ENCODE peak calls at places on chromosomes 16 and 17, in seven cellular contexts. W, C, O, V, G, L and J are unnamed samples. For H3K4me1, the result is how much of the 10 kb centered on the place peaks cover.

GRCh38 chr16:4653981-4654380 is 29.4 kb downstream of the MGRN1 start:
- DNase-seq in C (no peak), O (peak), W (peak), L (no peak), G (no peak), V (no peak), J (no peak)

GRCh38 chr16:3716831-3717234 is 491 bp downstream of the TRAP1 start:
- DNase-seq in V (peak), W (no peak), C (no peak), O (peak), L (peak), G (no peak), J (no peak)

GRCh38 chr16:12158428-12158827 is 181.9 kb downstream of the SNX29 start:
- DNase-seq in G (no peak), O (no peak), V (peak), C (no peak), L (no peak), W (peak), J (no peak)

GRCh38 chr16:55359946-55360345 is 35.9 kb downstream of the IRX6 start:
- DNase-seq in L (no peak), C (no peak), V (no peak), O (no peak), G (no peak), W (no peak), J (no peak)

GRCh38 chr17:309361-309888 is 43.2 kb downstream of the RPH3AL start:
- DNase-seq in V (peak), W (peak), G (no peak), O (peak), L (peak), C (peak), J (no peak)

GRCh38 chr17:5870231-5870953 is 199.8 kb upstream of the WSCD1 start:
- DNase-seq in C (no peak), W (no peak), O (no peak), G (no peak), V (peak), L (no peak), J (no peak)

GRCh38 chr16:50571786-50572185 is 23.6 kb downstream of the NKD1 start:
- DNase-seq in V (no peak), W (peak), L (no peak), G (no peak), O (no peak), C (no peak), J (no peak)

GRCh38 chr16:77111057-77111456 is 79.9 kb upstream of the MON1B start:
- DNase-seq in C (no peak), W (no peak), O (no peak), V (no peak), G (no peak), L (no peak), J (no peak)

GRCh38 chr16:69166221-69166833 is 20.6 kb upstream of the SNTB2 start:
- DNase-seq in V (peak), O (no peak), L (no peak), C (no peak), W (no peak), G (no peak), J (no peak)

GRCh38 chr17:79618383-79619067 is 7.7 kb upstream of the RBFOX3 start:
- DNase-seq in L (no peak), C (no peak), G (no peak), W (peak), O (no peak), V (no peak), J (peak)

GRCh38 chr17:49016775-49017463 is 19.7 kb downstream of the IGF2BP1 start:
- DNase-seq in G (no peak), O (peak), C (no peak), L (peak), V (peak), W (peak), J (no peak)

GRCh38 chr17:74830861-74831260 is 28.8 kb downstream of the GRIN2C start:
- DNase-seq in V (no peak), L (no peak), W (no peak), O (no peak), G (no peak), C (no peak), J (no peak)

GRCh38 chr17:247767-248166 is 66.3 kb upstream of the DOC2B start:
- DNase-seq in C (no peak), L (no peak), V (no peak), G (no peak), O (no peak), W (peak), J (no peak)

GRCh38 chr16:4767872-4768548 is 1.0 kb upstream of the ZNF500 start:
- DNase-seq in L (peak), G (peak), V (no peak), O (peak), W (no peak), C (no peak), J (no peak)

GRCh38 chr17:61662771-61663170 is 71.8 kb upstream of the NACA2 start:
- DNase-seq in C (no peak), W (no peak), G (no peak), V (no peak), L (no peak), O (no peak), J (no peak)

GRCh38 chr16:83253526-83253925 is 554.3 kb upstream of the HSBP1 start:
- DNase-seq in W (no peak), G (no peak), O (no peak), C (no peak), L (no peak), V (no peak), J (no peak)

GRCh38 chr16:19751478-19751877 is 33.4 kb downstream of the IQCK start:
- DNase-seq in C (no peak), W (no peak), G (no peak), O (no peak), V (no peak), L (no peak), J (no peak)
- H3K4me1 ChIP-seq in C (under half), W (under half), G (half or more), O (under half), V (under half), L (under half), J (under half)

GRCh38 chr17:77882040-77882439 is 76.5 kb upstream of the TNRC6C start:
- DNase-seq in O (no peak), L (no peak), V (no peak), W (no peak), G (no peak), C (no peak), J (no peak)

GRCh38 chr17:77880702-77881450 is 77.6 kb upstream of the TNRC6C start:
- DNase-seq in W (no peak), G (no peak), C (no peak), V (no peak), O (no peak), L (no peak), J (no peak)

GRCh38 chr17:77882481-77883212 is 75.9 kb upstream of the TNRC6C start:
- DNase-seq in W (no peak), G (peak), O (peak), L (peak), C (no peak), V (no peak), J (peak)

GRCh38 chr17:77879896-77880280 is 78.6 kb upstream of the TNRC6C start:
- DNase-seq in C (no peak), W (no peak), L (no peak), O (no peak), G (no peak), V (no peak), J (no peak)

DNA sequence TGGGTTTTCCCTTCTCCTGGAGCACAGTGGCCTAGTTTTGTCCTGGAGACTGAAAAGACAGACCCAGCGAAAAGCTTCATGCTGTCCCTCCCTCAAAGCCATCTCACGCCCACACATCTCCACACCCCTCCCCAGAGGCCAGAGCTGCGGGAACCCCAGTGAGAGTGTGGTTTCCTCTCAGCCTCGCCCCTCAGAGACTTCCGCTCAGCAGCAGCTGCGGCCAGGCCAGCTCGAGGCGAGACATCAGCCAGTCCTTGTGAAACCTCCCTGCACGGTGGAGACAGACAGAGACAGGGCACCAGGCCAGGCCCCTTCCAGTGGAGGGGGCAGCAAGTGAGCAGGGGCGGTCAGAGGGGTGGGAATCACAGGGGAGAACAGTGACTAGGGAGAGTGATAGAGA is 77.0 kb upstream of the TNRC6C start:
- DNase-seq in O (no peak), L (peak), W (peak), G (peak), V (no peak), C (peak), J (peak)
- H3K4me3 ChIP-seq in O (no peak), L (no peak), W (no peak), G (no peak), V (no peak), C (no peak), J (peak)

DNA sequence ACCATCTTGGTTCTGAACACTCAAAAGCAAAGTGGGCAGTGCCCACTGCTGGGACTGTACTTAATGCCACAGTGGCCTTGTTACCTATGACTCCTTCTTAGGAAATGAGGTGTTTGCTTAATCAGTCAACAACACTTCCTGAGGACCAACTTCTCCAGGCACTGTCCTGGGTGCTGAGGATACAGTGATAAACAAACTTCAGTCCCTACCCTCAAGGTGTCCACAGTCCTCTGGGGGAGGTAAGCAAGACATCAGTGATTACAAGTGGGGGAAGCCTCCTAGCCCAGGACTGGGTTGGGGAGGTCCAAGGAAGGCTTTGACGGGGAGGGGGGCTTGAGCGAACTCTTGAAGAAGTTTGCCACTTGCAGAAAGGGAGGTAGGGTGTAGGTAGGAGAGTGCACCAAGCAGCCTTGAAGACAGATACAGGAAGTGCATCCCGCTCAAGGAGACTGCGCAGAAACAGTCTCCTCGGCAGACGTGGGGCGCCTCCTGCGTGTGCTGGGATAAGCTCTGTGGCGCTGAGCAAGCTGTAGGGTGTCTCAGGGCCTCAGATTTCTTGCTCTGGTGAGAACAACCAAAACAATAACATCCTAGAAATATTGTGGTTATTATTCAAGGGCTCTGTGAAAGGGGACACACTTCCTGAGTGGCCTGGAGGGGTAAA is 2.6 kb upstream of the ABCC3 start:
- DNase-seq in V (peak), W (no peak), G (no peak), O (peak), C (peak), L (no peak), J (peak)
- H3K4me1 ChIP-seq in V (half or more), W (under half), G (under half), O (half or more), C (under half), L (under half), J (under half)

DNA sequence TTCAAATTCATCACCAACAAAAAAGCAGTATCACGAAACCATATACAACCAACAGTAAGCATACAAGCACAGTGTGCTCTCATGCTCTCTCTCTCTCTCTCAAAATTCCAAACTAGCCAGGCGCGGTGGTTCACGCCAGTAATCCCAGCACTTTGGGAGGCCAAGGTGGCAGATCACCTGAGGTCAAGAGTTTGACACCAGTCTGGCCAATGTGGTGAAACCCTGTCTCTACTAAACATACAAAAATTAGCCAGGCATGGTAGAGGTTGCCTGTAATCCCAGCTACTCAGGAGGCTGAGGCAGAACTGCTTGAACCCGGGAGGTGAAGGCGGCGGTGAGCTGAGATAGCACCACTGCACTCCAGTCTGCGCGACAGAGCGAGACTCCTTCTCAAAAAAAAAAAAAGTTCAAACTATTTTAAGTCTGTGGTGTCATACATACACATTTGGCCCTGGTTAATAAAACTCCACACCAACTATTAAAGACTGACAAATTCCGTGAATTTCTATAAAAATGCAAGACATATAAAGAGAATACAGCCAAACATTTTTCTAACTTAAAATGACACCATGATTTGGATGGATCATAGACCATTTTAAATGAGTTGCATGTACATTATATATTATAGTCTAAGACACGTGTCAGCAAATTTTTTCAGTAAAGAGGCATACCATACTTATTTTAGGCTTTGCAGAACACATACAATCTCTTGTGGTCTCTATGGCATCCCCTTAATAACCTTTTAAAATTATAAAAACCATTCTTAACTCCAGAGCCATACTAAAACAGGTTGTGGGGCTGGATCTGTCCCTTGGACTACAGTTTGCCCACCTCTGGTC is 30.9 kb downstream of the GLG1 start:
- DNase-seq in C (no peak), G (no peak), O (no peak), W (no peak), L (no peak), V (no peak), J (no peak)
- H3K4me3 ChIP-seq in C (no peak), G (no peak), O (no peak), W (no peak), L (no peak), V (no peak), J (no peak)

GRCh38 chr16:73026754-73027654 is 20.9 kb downstream of the ZFHX3 start:
- DNase-seq in V (no peak), G (no peak), L (no peak), W (no peak), C (no peak), O (no peak), J (no peak)
- H3K4me1 ChIP-seq in V (under half), G (half or more), L (under half), W (under half), C (under half), O (under half), J (under half)

GRCh38 chr16:57775661-57776469 is 26.4 kb downstream of the KIFC3 start:
- DNase-seq in O (peak), L (no peak), V (no peak), C (no peak), W (no peak), G (peak), J (peak)
- H3K4me3 ChIP-seq in O (no peak), L (no peak), V (no peak), C (no peak), W (no peak), G (no peak), J (no peak)

DNA sequence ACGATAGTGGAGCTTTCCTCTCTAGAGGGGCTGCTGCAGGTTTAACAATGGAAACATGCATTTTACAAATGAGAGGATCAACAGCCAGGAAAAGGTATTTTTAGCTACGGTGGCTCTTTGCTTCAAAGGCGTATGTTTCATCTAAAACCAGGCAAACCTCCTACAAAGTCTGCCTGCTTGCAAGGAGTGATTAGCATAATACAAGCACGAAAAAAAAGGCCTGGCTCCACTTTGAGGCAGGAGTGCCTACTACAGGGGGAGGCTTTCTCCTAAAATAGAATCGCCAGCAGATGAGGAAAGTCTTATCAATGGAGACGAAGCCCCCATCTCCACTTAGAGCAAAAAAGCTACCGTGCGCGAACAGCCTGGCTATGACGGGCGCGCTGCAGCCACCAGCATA is 27.1 kb upstream of the MTSS2 start:
- DNase-seq in V (no peak), G (no peak), O (no peak), W (no peak), L (no peak), C (no peak), J (no peak)
- H3K4me1 ChIP-seq in V (under half), G (half or more), O (half or more), W (under half), L (under half), C (half or more), J (under half)

GRCh38 chr16:73056383-73056782 is 8.5 kb upstream of the ZFHX3 start:
- DNase-seq in L (no peak), O (no peak), V (no peak), C (no peak), W (no peak), G (no peak), J (no peak)
- H3K4me3 ChIP-seq in L (peak), O (peak), V (peak), C (peak), W (peak), G (peak), J (peak)